ENCODE peak calls at places on chromosomes 16 and 17, in six cellular contexts. One of them, this sample, is unnamed.
A peak's percentile ranks its signal among the peaks of the same experiment; 100 is the strongest.

GRCh38 chr17:29722411-29723198 is 99.9 kb upstream of the CORO6 start:
- DNase-seq in neural progenitor cell: no peak
- DNase-seq in endothelial cell of umbilical vein: peak; percentile 84
- DNase-seq in breast epithelium: no peak
- DNase-seq in H1: no peak
- DNase-seq in fibroblast of lung: peak; percentile 25
- DNase-seq in this sample: peak; percentile 45

GRCh38 chr17:9062399-9062902 is 41.1 kb downstream of the NTN1 start:
- DNase-seq in neural progenitor cell: no peak
- DNase-seq in endothelial cell of umbilical vein: no peak
- DNase-seq in breast epithelium: no peak
- DNase-seq in H1: no peak
- DNase-seq in fibroblast of lung: no peak
- DNase-seq in this sample: no peak

GRCh38 chr17:48215583-48216139 is 108.1 kb downstream of the SNX11 start:
- DNase-seq in neural progenitor cell: peak; percentile 61
- DNase-seq in endothelial cell of umbilical vein: peak; percentile 74
- DNase-seq in breast epithelium: no peak
- DNase-seq in H1: no peak
- DNase-seq in fibroblast of lung: peak; percentile 22
- DNase-seq in this sample: peak; percentile 41

GRCh38 chr16:1537763-1538289 is 4.4 kb downstream of the TMEM204 start:
- DNase-seq in neural progenitor cell: no peak
- DNase-seq in endothelial cell of umbilical vein: no peak
- DNase-seq in breast epithelium: no peak
- DNase-seq in H1: no peak
- DNase-seq in fibroblast of lung: no peak
- DNase-seq in this sample: no peak

GRCh38 chr16:69890891-69891282 is 60.2 kb upstream of the CLEC18A start:
- DNase-seq in neural progenitor cell: no peak
- DNase-seq in endothelial cell of umbilical vein: no peak
- DNase-seq in breast epithelium: no peak
- DNase-seq in H1: no peak
- DNase-seq in fibroblast of lung: no peak
- DNase-seq in this sample: peak; percentile 11

GRCh38 chr16:75761111-75761510 is 34.8 kb upstream of the CPHXL start:
- DNase-seq in neural progenitor cell: no peak
- DNase-seq in endothelial cell of umbilical vein: no peak
- DNase-seq in breast epithelium: no peak
- DNase-seq in H1: no peak
- DNase-seq in fibroblast of lung: peak; percentile 34
- DNase-seq in this sample: no peak

GRCh38 chr17:65389956-65390355 is 171.5 kb downstream of the AXIN2 start:
- DNase-seq in neural progenitor cell: no peak
- DNase-seq in endothelial cell of umbilical vein: no peak
- DNase-seq in breast epithelium: no peak
- DNase-seq in H1: no peak
- DNase-seq in fibroblast of lung: peak; percentile 94
- DNase-seq in this sample: no peak

GRCh38 chr17:9647014-9647413 is 1.7 kb downstream of the USP43 start:
- DNase-seq in neural progenitor cell: peak; percentile 54
- DNase-seq in endothelial cell of umbilical vein: no peak
- DNase-seq in breast epithelium: no peak
- DNase-seq in H1: no peak
- DNase-seq in fibroblast of lung: peak; percentile 24
- DNase-seq in this sample: no peak

GRCh38 chr17:49742256-49742655 is 21.7 kb downstream of the FAM117A start:
- DNase-seq in neural progenitor cell: no peak
- DNase-seq in endothelial cell of umbilical vein: no peak
- DNase-seq in breast epithelium: no peak
- DNase-seq in H1: no peak
- DNase-seq in fibroblast of lung: peak; percentile 21
- DNase-seq in this sample: no peak

GRCh38 chr16:54237-54581 is 581 bp downstream of the SNRNP25 start:
- DNase-seq in neural progenitor cell: no peak
- DNase-seq in endothelial cell of umbilical vein: no peak
- DNase-seq in breast epithelium: no peak
- DNase-seq in H1: no peak
- DNase-seq in fibroblast of lung: no peak
- DNase-seq in this sample: no peak

GRCh38 chr17:63929860-63930766 is 2.0 kb downstream of the CD79B start:
- DNase-seq in neural progenitor cell: no peak
- DNase-seq in endothelial cell of umbilical vein: no peak
- DNase-seq in breast epithelium: no peak
- DNase-seq in H1: no peak
- DNase-seq in fibroblast of lung: no peak
- DNase-seq in this sample: peak; percentile 46

GRCh38 chr16:81746566-81746965 is 32.5 kb upstream of the PLCG2 start:
- DNase-seq in neural progenitor cell: no peak
- DNase-seq in endothelial cell of umbilical vein: peak; percentile 13
- DNase-seq in breast epithelium: no peak
- DNase-seq in H1: no peak
- DNase-seq in fibroblast of lung: no peak
- DNase-seq in this sample: no peak

GRCh38 chr17:18379246-18380146 is 1.9 kb downstream of the EVPLL start:
- DNase-seq in neural progenitor cell: no peak
- DNase-seq in endothelial cell of umbilical vein: no peak
- DNase-seq in breast epithelium: no peak
- DNase-seq in H1: no peak
- DNase-seq in fibroblast of lung: no peak
- DNase-seq in this sample: peak; percentile 29

GRCh38 chr17:49890077-49890821 is 42.4 kb upstream of the TAC4 start:
- DNase-seq in neural progenitor cell: peak; percentile 62
- DNase-seq in endothelial cell of umbilical vein: no peak
- DNase-seq in breast epithelium: no peak
- DNase-seq in H1: no peak
- DNase-seq in fibroblast of lung: no peak
- DNase-seq in this sample: no peak

GRCh38 chr16:13005836-13006235 is 104.4 kb downstream of the SHISA9 start:
- DNase-seq in neural progenitor cell: no peak
- DNase-seq in endothelial cell of umbilical vein: no peak
- DNase-seq in breast epithelium: no peak
- DNase-seq in H1: no peak
- DNase-seq in fibroblast of lung: no peak
- DNase-seq in this sample: no peak

GRCh38 chr17:74089869-74090464 is 113.5 kb upstream of the RPL38 start:
- DNase-seq in neural progenitor cell: peak; percentile 78
- DNase-seq in endothelial cell of umbilical vein: no peak
- DNase-seq in breast epithelium: no peak
- DNase-seq in H1: peak; percentile 61
- DNase-seq in fibroblast of lung: peak; percentile 20
- DNase-seq in this sample: peak; percentile 70

GRCh38 chr17:80026359-80027042 is 9.2 kb downstream of the TBC1D16 start:
- DNase-seq in neural progenitor cell: no peak
- DNase-seq in endothelial cell of umbilical vein: no peak
- DNase-seq in breast epithelium: peak; percentile 70
- DNase-seq in H1: no peak
- DNase-seq in fibroblast of lung: no peak
- DNase-seq in this sample: peak; percentile 62

GRCh38 chr17:34637548-34638525 is 58.5 kb downstream of the TMEM132E start:
- DNase-seq in neural progenitor cell: peak; percentile 94
- DNase-seq in endothelial cell of umbilical vein: peak; percentile 68
- DNase-seq in breast epithelium: peak; percentile 72
- DNase-seq in H1: peak; percentile 51
- DNase-seq in fibroblast of lung: peak; percentile 35
- DNase-seq in this sample: peak; percentile 80

GRCh38 chr17:46943511-46944393 is 20.8 kb downstream of the GOSR2 start:
- DNase-seq in neural progenitor cell: peak; percentile 49
- DNase-seq in endothelial cell of umbilical vein: peak; percentile 35
- DNase-seq in breast epithelium: no peak
- DNase-seq in H1: no peak
- DNase-seq in fibroblast of lung: peak; percentile 55
- DNase-seq in this sample: no peak

GRCh38 chr17:44210342-44211192 is 8.9 kb downstream of the UBTF start:
- DNase-seq in neural progenitor cell: peak; percentile 92
- DNase-seq in endothelial cell of umbilical vein: peak; percentile 89
- DNase-seq in breast epithelium: peak; percentile 67
- DNase-seq in H1: peak; percentile 85
- DNase-seq in fibroblast of lung: peak; percentile 80
- DNase-seq in this sample: peak; percentile 92

GRCh38 chr17:78128616-78129384 is at the start of gene TMC6:
- DNase-seq in neural progenitor cell: peak; percentile 74
- DNase-seq in endothelial cell of umbilical vein: peak; percentile 42
- DNase-seq in breast epithelium: peak; percentile 68
- DNase-seq in H1: no peak
- DNase-seq in fibroblast of lung: no peak
- DNase-seq in this sample: peak; percentile 78

GRCh38 chr16:87384162-87384999 is 805 bp upstream of the FBXO31 start:
- DNase-seq in neural progenitor cell: no peak
- DNase-seq in endothelial cell of umbilical vein: no peak
- DNase-seq in breast epithelium: no peak
- DNase-seq in H1: no peak
- DNase-seq in fibroblast of lung: no peak
- DNase-seq in this sample: peak; percentile 83
- H3K4me1 ChIP-seq in neural progenitor cell: peaks cover 11% of the 10 kb centered on the region
- H3K4me1 ChIP-seq in endothelial cell of umbilical vein: peaks cover 28% of the 10 kb centered on the region
- H3K4me1 ChIP-seq in breast epithelium: peaks cover 22% of the 10 kb centered on the region
- H3K4me1 ChIP-seq in H1: peaks cover 5% of the 10 kb centered on the region
- H3K4me1 ChIP-seq in fibroblast of lung: peaks cover 4% of the 10 kb centered on the region
- H3K4me1 ChIP-seq in this sample: peaks cover 62% of the 10 kb centered on the region

GRCh38 chr16:54602666-54603065 is 316.1 kb upstream of the IRX3 start:
- DNase-seq in neural progenitor cell: no peak
- DNase-seq in endothelial cell of umbilical vein: no peak
- DNase-seq in breast epithelium: no peak
- DNase-seq in H1: no peak
- DNase-seq in fibroblast of lung: peak; percentile 1
- DNase-seq in this sample: no peak

DNA sequence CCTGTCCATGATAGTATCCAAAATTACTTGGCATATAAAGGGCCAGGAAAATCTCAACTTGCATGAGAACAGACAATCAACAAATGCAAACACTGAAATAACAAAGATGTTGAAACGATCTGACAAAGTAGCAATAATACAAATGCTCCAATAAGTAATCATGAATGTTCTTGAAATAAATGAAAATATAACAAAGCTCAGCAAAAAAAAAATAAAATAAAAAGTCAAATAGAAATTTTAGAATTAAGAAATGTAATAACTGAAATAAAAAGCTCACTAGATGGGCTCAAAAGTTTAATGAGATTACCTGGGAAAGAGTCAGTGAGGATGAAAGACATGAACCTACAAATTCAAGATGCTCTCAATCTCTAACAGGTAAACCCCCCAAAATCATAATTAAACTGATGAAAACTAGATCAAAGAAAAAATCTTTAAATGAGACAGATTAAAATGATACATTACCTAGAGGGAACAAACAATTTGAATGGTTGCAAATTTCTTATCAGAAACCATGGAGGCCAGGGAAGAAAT is 319.0 kb upstream of the IRX3 start:
- DNase-seq in neural progenitor cell: no peak
- DNase-seq in endothelial cell of umbilical vein: no peak
- DNase-seq in breast epithelium: no peak
- DNase-seq in H1: no peak
- DNase-seq in fibroblast of lung: no peak
- DNase-seq in this sample: no peak
- H3K9me3 ChIP-seq in neural progenitor cell: peaks cover 10% of the 10 kb centered on the region
- H3K9me3 ChIP-seq in endothelial cell of umbilical vein: no peaks in the 10 kb centered on the region
- H3K9me3 ChIP-seq in breast epithelium: no peaks in the 10 kb centered on the region
- H3K9me3 ChIP-seq in H1: no peaks in the 10 kb centered on the region
- H3K9me3 ChIP-seq in fibroblast of lung: no peaks in the 10 kb centered on the region
- H3K9me3 ChIP-seq in this sample: no peaks in the 10 kb centered on the region

GRCh38 chr16:85473909-85474640 is 139.0 kb upstream of the GSE1 start:
- DNase-seq in neural progenitor cell: no peak
- DNase-seq in endothelial cell of umbilical vein: no peak
- DNase-seq in breast epithelium: no peak
- DNase-seq in H1: no peak
- DNase-seq in fibroblast of lung: no peak
- DNase-seq in this sample: no peak

GRCh38 chr16:85471469-85472431 is 141.4 kb upstream of the GSE1 start:
- DNase-seq in neural progenitor cell: no peak
- DNase-seq in endothelial cell of umbilical vein: no peak
- DNase-seq in breast epithelium: no peak
- DNase-seq in H1: no peak
- DNase-seq in fibroblast of lung: no peak
- DNase-seq in this sample: peak; percentile 78

GRCh38 chr16:85470873-85471272 is 142.2 kb upstream of the GSE1 start:
- DNase-seq in neural progenitor cell: no peak
- DNase-seq in endothelial cell of umbilical vein: no peak
- DNase-seq in breast epithelium: no peak
- DNase-seq in H1: no peak
- DNase-seq in fibroblast of lung: no peak
- DNase-seq in this sample: no peak

GRCh38 chr16:85473326-85473725 is 139.8 kb upstream of the GSE1 start:
- DNase-seq in neural progenitor cell: peak; percentile 54
- DNase-seq in endothelial cell of umbilical vein: no peak
- DNase-seq in breast epithelium: no peak
- DNase-seq in H1: no peak
- DNase-seq in fibroblast of lung: no peak
- DNase-seq in this sample: no peak

GRCh38 chr16:85472514-85472913 is 140.6 kb upstream of the GSE1 start:
- DNase-seq in neural progenitor cell: no peak
- DNase-seq in endothelial cell of umbilical vein: no peak
- DNase-seq in breast epithelium: no peak
- DNase-seq in H1: no peak
- DNase-seq in fibroblast of lung: no peak
- DNase-seq in this sample: no peak
- H3K4me1 ChIP-seq in neural progenitor cell: peaks cover 32% of the 10 kb centered on the region
- H3K4me1 ChIP-seq in endothelial cell of umbilical vein: no peaks in the 10 kb centered on the region
- H3K4me1 ChIP-seq in breast epithelium: no peaks in the 10 kb centered on the region
- H3K4me1 ChIP-seq in H1: peaks cover 23% of the 10 kb centered on the region
- H3K4me1 ChIP-seq in fibroblast of lung: no peaks in the 10 kb centered on the region
- H3K4me1 ChIP-seq in this sample: no peaks in the 10 kb centered on the region

GRCh38 chr16:3292604-3293003 is 9.3 kb downstream of the ZNF263 start:
- DNase-seq in neural progenitor cell: no peak
- DNase-seq in endothelial cell of umbilical vein: no peak
- DNase-seq in breast epithelium: no peak
- DNase-seq in H1: no peak
- DNase-seq in fibroblast of lung: peak; percentile 58
- DNase-seq in this sample: no peak

GRCh38 chr16:3295783-3296182 is 9.4 kb downstream of the TIGD7 start:
- DNase-seq in neural progenitor cell: no peak
- DNase-seq in endothelial cell of umbilical vein: no peak
- DNase-seq in breast epithelium: no peak
- DNase-seq in H1: no peak
- DNase-seq in fibroblast of lung: no peak
- DNase-seq in this sample: no peak

GRCh38 chr16:3289998-3290673 is 6.8 kb downstream of the ZNF263 start:
- DNase-seq in neural progenitor cell: no peak
- DNase-seq in endothelial cell of umbilical vein: no peak
- DNase-seq in breast epithelium: no peak
- DNase-seq in H1: no peak
- DNase-seq in fibroblast of lung: no peak
- DNase-seq in this sample: no peak

GRCh38 chr16:3295209-3295608 is 10.0 kb downstream of the TIGD7 start:
- DNase-seq in neural progenitor cell: no peak
- DNase-seq in endothelial cell of umbilical vein: no peak
- DNase-seq in breast epithelium: no peak
- DNase-seq in H1: no peak
- DNase-seq in fibroblast of lung: no peak
- DNase-seq in this sample: no peak
- H3K9me3 ChIP-seq in neural progenitor cell: peaks cover 19% of the 10 kb centered on the region
- H3K9me3 ChIP-seq in endothelial cell of umbilical vein: peaks cover 8% of the 10 kb centered on the region
- H3K9me3 ChIP-seq in breast epithelium: peaks cover 83% of the 10 kb centered on the region
- H3K9me3 ChIP-seq in H1: peaks cover 47% of the 10 kb centered on the region
- H3K9me3 ChIP-seq in fibroblast of lung: peaks cover 11% of the 10 kb centered on the region
- H3K9me3 ChIP-seq in this sample: peaks cover 90% of the 10 kb centered on the region

This sample was measured in mucosa of descending colon.